ENCODE peak calls at places on chromosomes 16 and 17, in five cellular contexts. U is upper lobe of right lung, S is IMR-90, H is A549, M is breast epithelium. C is an unnamed sample. For H3K9me3, the result is how much of the 10 kb centered on the place peaks cover.

GRCh38 chr16:67413978-67414891 is 2.0 kb downstream of the ZDHHC1 start:
- DNase-seq in U (no peak), S (no peak), H (no peak), M (no peak), C (no peak)

GRCh38 chr16:70758786-70759185 is 42.2 kb downstream of the VAC14 start:
- DNase-seq in U (no peak), S (no peak), H (no peak), M (no peak), C (peak)

GRCh38 chr17:75922173-75922961 is 17.7 kb upstream of the MRPL38 start:
- DNase-seq in U (no peak), S (no peak), H (no peak), M (no peak), C (peak)

GRCh38 chr17:38509008-38509771 is 80.9 kb downstream of the ARHGAP23 start:
- DNase-seq in U (peak), S (peak), H (peak), M (peak), C (peak)

GRCh38 chr17:42118545-42118944 is 2.6 kb downstream of the KAT2A start:
- DNase-seq in U (no peak), S (peak), H (peak), M (no peak), C (no peak)

GRCh38 chr17:46758614-46759013 is 59.9 kb downstream of the WNT3 start:
- DNase-seq in U (no peak), S (peak), H (no peak), M (no peak), C (no peak)

GRCh38 chr17:41512789-41513547 is 5.7 kb downstream of the KRT15 start:
- DNase-seq in U (no peak), S (no peak), H (no peak), M (no peak), C (peak)

GRCh38 chr17:36922175-36922574 is 15.1 kb upstream of the LHX1 start:
- DNase-seq in U (no peak), S (no peak), H (no peak), M (no peak), C (no peak)

GRCh38 chr16:84753412-84754325 is 53.9 kb downstream of the USP10 start:
- DNase-seq in U (no peak), S (no peak), H (no peak), M (no peak), C (no peak)

GRCh38 chr17:1961187-1961586 is 63.9 kb downstream of the RTN4RL1 start:
- DNase-seq in U (no peak), S (no peak), H (no peak), M (no peak), C (no peak)

GRCh38 chr16:82769845-82770244 is 143.1 kb downstream of the CDH13 start:
- DNase-seq in U (no peak), S (no peak), H (no peak), M (no peak), C (no peak)

GRCh38 chr17:79742951-79743476 is 12.3 kb downstream of the ENPP7 start:
- DNase-seq in U (no peak), S (no peak), H (no peak), M (no peak), C (no peak)

GRCh38 chr17:50593321-50593720 is 32.8 kb downstream of the CACNA1G start:
- DNase-seq in U (peak), S (no peak), H (no peak), M (peak), C (no peak)

GRCh38 chr17:83203472-83204221 is 124.2 kb downstream of the METRNL start:
- DNase-seq in U (peak), S (no peak), H (no peak), M (no peak), C (peak)

GRCh38 chr17:36947922-36948716 is 635 bp upstream of the AATF start:
- DNase-seq in U (no peak), S (no peak), H (no peak), M (no peak), C (no peak)

GRCh38 chr17:66431910-66432309 is 129.5 kb downstream of the PRKCA start:
- DNase-seq in U (no peak), S (peak), H (peak), M (no peak), C (no peak)

GRCh38 chr16:55528974-55529373 is 20.1 kb downstream of the LPCAT2 start:
- DNase-seq in U (no peak), S (no peak), H (no peak), M (no peak), C (no peak)

GRCh38 chr17:2025220-2025621 is at the start of gene RTN4RL1:
- DNase-seq in U (peak), S (no peak), H (peak), M (peak), C (peak)

GRCh38 chr16:54031107-54031760 is 255.4 kb downstream of the IRX3 start:
- DNase-seq in U (no peak), S (no peak), H (no peak), M (no peak), C (no peak)

GRCh38 chr16:56856876-56857447 is 8.0 kb upstream of the SLC12A3 start:
- DNase-seq in U (no peak), S (no peak), H (no peak), M (no peak), C (no peak)

GRCh38 chr17:37417852-37418251 is 11.2 kb downstream of the TADA2A start:
- DNase-seq in U (no peak), S (peak), H (no peak), M (no peak), C (no peak)

GRCh38 chr17:81926451-81927144 is 937 bp downstream of the MAFG start:
- DNase-seq in U (peak), S (peak), H (peak), M (peak), C (peak)

GRCh38 chr16:80742331-80742730 is 62.1 kb downstream of the CDYL2 start:
- DNase-seq in U (no peak), S (no peak), H (no peak), M (no peak), C (no peak)

GRCh38 chr17:45409659-45410076 is 23.0 kb downstream of the ARHGAP27 start:
- DNase-seq in U (no peak), S (no peak), H (no peak), M (no peak), C (peak)

GRCh38 chr16:49631521-49632041 is 224.3 kb downstream of the ZNF423 start:
- DNase-seq in U (no peak), S (peak), H (no peak), M (no peak), C (no peak)

GRCh38 chr17:38460082-38460715 is 31.9 kb downstream of the ARHGAP23 start:
- DNase-seq in U (no peak), S (no peak), H (no peak), M (no peak), C (no peak)

GRCh38 chr17:2708585-2709172 is 2.9 kb downstream of the CLUH start:
- DNase-seq in U (peak), S (no peak), H (no peak), M (no peak), C (peak)

GRCh38 chr16:53456625-53457024 is 22.4 kb downstream of the RBL2 start:
- DNase-seq in U (no peak), S (no peak), H (no peak), M (no peak), C (no peak)

GRCh38 chr17:50640701-50641338 is 6.1 kb downstream of the ABCC3 start:
- DNase-seq in U (no peak), S (no peak), H (no peak), M (no peak), C (peak)

GRCh38 chr16:73172621-73173312 is 124.8 kb upstream of the ZFHX3 start:
- DNase-seq in U (peak), S (peak), H (peak), M (peak), C (no peak)

GRCh38 chr17:13508916-13509315 is 92.8 kb downstream of the HS3ST3A1 start:
- DNase-seq in U (no peak), S (no peak), H (no peak), M (no peak), C (no peak)

GRCh38 chr17:48215583-48216139 is 108.1 kb downstream of the SNX11 start:
- DNase-seq in U (no peak), S (peak), H (peak), M (no peak), C (no peak)

GRCh38 chr16:68574479-68574878 is 35.4 kb downstream of the ZFP90 start:
- DNase-seq in U (no peak), S (no peak), H (no peak), M (no peak), C (no peak)
- H3K9me3 ChIP-seq in U (half or more), S (half or more), H (half or more), M (half or more), C (under half)

GRCh38 chr17:56890390-56890789 is 23.5 kb downstream of the TRIM25 start:
- DNase-seq in U (no peak), S (no peak), H (no peak), M (no peak), C (no peak)

GRCh38 chr17:56890906-56891674 is 22.8 kb downstream of the TRIM25 start:
- DNase-seq in U (no peak), S (no peak), H (no peak), M (no peak), C (no peak)

GRCh38 chr17:56891751-56892150 is 22.1 kb downstream of the TRIM25 start:
- DNase-seq in U (peak), S (no peak), H (no peak), M (no peak), C (no peak)

GRCh38 chr17:56893503-56893902 is 20.3 kb downstream of the TRIM25 start:
- DNase-seq in U (no peak), S (no peak), H (no peak), M (no peak), C (no peak)

GRCh38 chr17:56892333-56892732 is 21.5 kb downstream of the TRIM25 start:
- DNase-seq in U (no peak), S (no peak), H (no peak), M (no peak), C (no peak)
- H3K9me3 ChIP-seq in U (under half), S (under half), H (under half), M (under half), C (under half)

DNA sequence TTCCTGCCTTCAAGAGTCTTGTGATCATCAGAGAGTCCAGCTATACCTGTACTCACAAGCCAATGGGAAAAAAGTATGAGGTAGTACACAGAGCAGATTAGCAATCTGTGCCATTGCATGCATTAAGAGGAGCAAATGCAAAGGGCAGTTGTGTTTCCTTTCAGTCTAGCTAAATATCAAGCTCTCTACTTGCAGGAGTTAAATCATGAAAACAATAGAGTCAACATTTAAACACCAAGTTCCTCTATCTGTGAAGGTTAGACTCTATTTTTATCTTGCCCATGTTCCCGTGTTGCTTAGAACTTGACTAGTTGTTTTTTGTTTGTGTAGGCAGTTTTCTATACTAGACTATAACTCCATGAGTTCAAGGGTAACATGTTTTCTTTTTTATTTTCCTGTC is 4.7 kb upstream of the FAM20A start:
- DNase-seq in U (no peak), S (no peak), H (no peak), M (no peak), C (no peak)
- H3K9me3 ChIP-seq in U (under half), S (under half), H (under half), M (under half), C (under half)

DNA sequence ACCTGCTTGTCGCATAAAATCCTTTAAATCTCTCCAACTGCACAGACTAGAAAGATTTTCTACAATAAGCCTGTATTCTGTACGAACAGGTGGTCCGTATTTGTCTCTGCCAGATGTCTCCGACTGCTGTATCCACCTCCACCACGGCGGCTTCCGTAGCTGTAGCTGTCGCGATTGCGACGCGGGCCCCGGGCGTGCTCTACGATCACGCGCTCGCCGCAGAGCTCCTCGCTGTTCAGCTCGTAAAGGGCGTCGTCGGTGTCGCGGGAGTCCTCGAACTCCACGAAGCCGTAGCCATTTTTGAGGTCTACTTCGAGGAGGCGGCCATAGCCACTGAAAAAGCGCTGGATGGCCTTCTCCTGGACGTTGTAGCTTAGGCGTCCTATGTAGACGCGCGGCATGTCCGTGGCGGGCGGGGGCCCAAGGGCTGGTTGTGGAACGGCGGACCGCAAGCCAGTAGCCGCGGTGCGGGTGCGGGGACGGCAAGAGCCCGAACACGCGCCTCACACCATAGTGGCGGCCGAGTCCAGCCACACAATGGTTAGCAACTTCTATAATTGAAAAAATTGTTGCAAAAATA is 36.1 kb downstream of the ZNF624 start:
- DNase-seq in U (no peak), S (no peak), H (no peak), M (no peak), C (no peak)
- H3K9me3 ChIP-seq in U (half or more), S (under half), H (half or more), M (half or more), C (under half)

GRCh38 chr17:27181935-27182334 is 112.0 kb upstream of the WSB1 start:
- DNase-seq in U (no peak), S (no peak), H (no peak), M (no peak), C (no peak)

DNA sequence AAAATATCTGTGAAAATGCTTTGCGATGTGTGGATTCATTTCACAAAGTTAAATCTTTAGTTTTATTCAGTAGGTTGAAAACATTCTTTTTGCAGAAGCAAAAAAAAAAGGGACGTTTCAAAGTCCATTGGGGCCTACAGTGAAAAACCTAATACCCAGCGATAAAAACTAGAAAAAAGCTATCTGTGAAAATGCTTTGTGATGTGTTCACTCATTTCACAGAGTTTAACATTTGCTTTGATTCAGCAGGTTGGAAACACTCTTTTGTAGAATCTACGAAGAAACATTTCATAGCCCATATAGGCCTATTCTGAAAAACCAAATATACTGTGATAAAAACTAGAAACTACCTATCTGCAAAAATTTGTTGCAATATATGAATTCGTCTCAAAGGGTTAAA is 113.6 kb upstream of the WSB1 start:
- DNase-seq in U (no peak), S (no peak), H (no peak), M (no peak), C (no peak)
- H3K9me3 ChIP-seq in U (under half), S (under half), H (under half), M (under half), C (under half)

GRCh38 chr16:35788381-35788780 is 2329.0 kb downstream of the TP53TG3F start:
- DNase-seq in U (no peak), S (no peak), H (no peak), M (no peak), C (peak)

GRCh38 chr16:35795361-35796029 is 2336.1 kb downstream of the TP53TG3F start:
- DNase-seq in U (peak), S (no peak), H (no peak), M (no peak), C (peak)

GRCh38 chr16:35797811-35798210 is 2338.4 kb downstream of the TP53TG3F start:
- DNase-seq in U (no peak), S (no peak), H (no peak), M (no peak), C (no peak)

GRCh38 chr16:35792516-35793285 is 2333.3 kb downstream of the TP53TG3F start:
- DNase-seq in U (peak), S (no peak), H (no peak), M (no peak), C (peak)
- H3K9me3 ChIP-seq in U (under half), S (under half), H (under half), M (under half), C (under half)

C was measured in kidney.